ENCODE peak calls at places on chromosomes 12 and 14, in five cellular contexts. One of them, this sample, is unnamed.

GRCh38 chr12:110782068-110782467 is 39.4 kb upstream of the PPP1CC start:
- DNase-seq in left ventricle myocardium inferior: no peak
- DNase-seq in aorta: no peak
- DNase-seq in mammary epithelial cell: no peak
- DNase-seq in fibroblast of lung: no peak
- DNase-seq in this sample: no peak

GRCh38 chr12:87796961-87797516 is 232.2 kb downstream of the C12orf50 start:
- DNase-seq in fibroblast of lung: no peak
- DNase-seq in left ventricle myocardium inferior: no peak
- DNase-seq in mammary epithelial cell: no peak
- DNase-seq in aorta: no peak
- DNase-seq in this sample: no peak

GRCh38 chr14:63659726-63660125 is 18.1 kb upstream of the WDR89 start:
- DNase-seq in fibroblast of lung: peak; percentile 56
- DNase-seq in left ventricle myocardium inferior: no peak
- DNase-seq in mammary epithelial cell: peak; percentile 64
- DNase-seq in aorta: no peak
- DNase-seq in this sample: no peak

GRCh38 chr14:39946796-39947195 is 514.6 kb upstream of the FBXO33 start:
- DNase-seq in aorta: no peak
- DNase-seq in fibroblast of lung: peak; percentile 48
- DNase-seq in left ventricle myocardium inferior: no peak
- DNase-seq in mammary epithelial cell: no peak
- DNase-seq in this sample: no peak

GRCh38 chr14:56310643-56311042 is 192.4 kb downstream of the PELI2 start:
- DNase-seq in mammary epithelial cell: no peak
- DNase-seq in aorta: no peak
- DNase-seq in left ventricle myocardium inferior: no peak
- DNase-seq in fibroblast of lung: peak; percentile 75
- DNase-seq in this sample: no peak

GRCh38 chr12:68264864-68265256 is 11.5 kb upstream of the IL22 start:
- DNase-seq in fibroblast of lung: peak; percentile 88
- DNase-seq in left ventricle myocardium inferior: no peak
- DNase-seq in aorta: no peak
- DNase-seq in mammary epithelial cell: peak; percentile 39
- DNase-seq in this sample: no peak

GRCh38 chr12:76037130-76038105 is 5.8 kb upstream of the PHLDA1 start:
- DNase-seq in left ventricle myocardium inferior: no peak
- DNase-seq in aorta: no peak
- DNase-seq in mammary epithelial cell: peak; percentile 70
- DNase-seq in fibroblast of lung: peak; percentile 80
- DNase-seq in this sample: no peak

GRCh38 chr14:63203618-63204406 is 431 bp upstream of the RHOJ start:
- DNase-seq in aorta: peak; percentile 84
- DNase-seq in left ventricle myocardium inferior: peak; percentile 79
- DNase-seq in fibroblast of lung: peak; percentile 99
- DNase-seq in mammary epithelial cell: peak; percentile 93
- DNase-seq in this sample: no peak

GRCh38 chr14:92914087-92914656 is 8.8 kb upstream of the CHGA start:
- DNase-seq in aorta: no peak
- DNase-seq in left ventricle myocardium inferior: no peak
- DNase-seq in mammary epithelial cell: peak; percentile 29
- DNase-seq in fibroblast of lung: peak; percentile 10
- DNase-seq in this sample: no peak

GRCh38 chr14:49769581-49770211 is 1.7 kb downstream of the KLHDC2 start:
- DNase-seq in left ventricle myocardium inferior: no peak
- DNase-seq in fibroblast of lung: no peak
- DNase-seq in aorta: no peak
- DNase-seq in mammary epithelial cell: no peak
- DNase-seq in this sample: no peak

GRCh38 chr14:49770212-49770817 is 2.4 kb downstream of the KLHDC2 start:
- DNase-seq in mammary epithelial cell: no peak
- DNase-seq in aorta: no peak
- DNase-seq in fibroblast of lung: peak; percentile 55
- DNase-seq in left ventricle myocardium inferior: no peak
- DNase-seq in this sample: no peak

GRCh38 chr14:49769171-49769570 is 1.2 kb downstream of the KLHDC2 start:
- DNase-seq in aorta: no peak
- DNase-seq in mammary epithelial cell: peak; percentile 23
- DNase-seq in left ventricle myocardium inferior: no peak
- DNase-seq in fibroblast of lung: peak; percentile 74
- DNase-seq in this sample: no peak

GRCh38 chr14:49778421-49778820 is 10.5 kb downstream of the KLHDC2 start:
- DNase-seq in fibroblast of lung: no peak
- DNase-seq in aorta: no peak
- DNase-seq in mammary epithelial cell: no peak
- DNase-seq in left ventricle myocardium inferior: no peak
- DNase-seq in this sample: no peak

GRCh38 chr14:49774111-49774510 is 6.2 kb downstream of the KLHDC2 start:
- DNase-seq in mammary epithelial cell: no peak
- DNase-seq in aorta: no peak
- DNase-seq in fibroblast of lung: peak; percentile 6
- DNase-seq in left ventricle myocardium inferior: no peak
- DNase-seq in this sample: no peak
- H3K27ac ChIP-seq in mammary epithelial cell: no peak overlapping the region
- H3K27ac ChIP-seq in aorta: no peak overlapping the region
- H3K27ac ChIP-seq in fibroblast of lung: no peak overlapping the region
- H3K27ac ChIP-seq in left ventricle myocardium inferior: no peak overlapping the region
- H3K27ac ChIP-seq in this sample: no peak overlapping the region

DNA sequence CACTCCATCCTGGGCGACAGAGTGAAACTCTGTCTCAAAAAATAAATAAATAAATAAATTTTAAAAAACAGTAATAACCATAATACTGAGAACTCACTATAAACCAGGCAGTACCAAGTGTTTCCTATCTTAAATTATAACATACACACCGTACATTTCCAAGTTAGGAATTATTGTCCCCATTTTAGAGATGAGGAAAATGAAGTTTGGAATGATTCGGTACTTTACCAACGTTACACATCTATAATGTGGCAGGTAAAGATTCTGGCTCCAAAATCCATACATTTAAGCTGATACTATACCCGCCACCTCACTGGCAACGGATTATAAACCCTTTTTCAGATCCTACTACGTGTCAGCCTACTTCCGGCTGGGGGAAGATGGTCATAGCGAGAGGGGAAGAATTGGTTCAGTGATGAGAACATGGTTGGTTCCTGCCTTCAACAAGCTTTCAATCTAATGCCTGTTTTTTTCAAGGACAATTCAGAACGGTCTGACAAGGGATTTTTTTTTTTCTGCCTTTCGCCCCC is 105.9 kb upstream of the ATF7IP start:
- DNase-seq in fibroblast of lung: no peak
- DNase-seq in mammary epithelial cell: no peak
- DNase-seq in aorta: no peak
- DNase-seq in left ventricle myocardium inferior: no peak
- DNase-seq in this sample: no peak
- H3K4me1 ChIP-seq in fibroblast of lung: peaks cover 12% of the 10 kb centered on the region
- H3K4me1 ChIP-seq in mammary epithelial cell: peaks cover 35% of the 10 kb centered on the region
- H3K4me1 ChIP-seq in aorta: peaks cover 3% of the 10 kb centered on the region
- H3K4me1 ChIP-seq in left ventricle myocardium inferior: peaks cover 53% of the 10 kb centered on the region
- H3K4me1 ChIP-seq in this sample: peaks cover 18% of the 10 kb centered on the region

DNA sequence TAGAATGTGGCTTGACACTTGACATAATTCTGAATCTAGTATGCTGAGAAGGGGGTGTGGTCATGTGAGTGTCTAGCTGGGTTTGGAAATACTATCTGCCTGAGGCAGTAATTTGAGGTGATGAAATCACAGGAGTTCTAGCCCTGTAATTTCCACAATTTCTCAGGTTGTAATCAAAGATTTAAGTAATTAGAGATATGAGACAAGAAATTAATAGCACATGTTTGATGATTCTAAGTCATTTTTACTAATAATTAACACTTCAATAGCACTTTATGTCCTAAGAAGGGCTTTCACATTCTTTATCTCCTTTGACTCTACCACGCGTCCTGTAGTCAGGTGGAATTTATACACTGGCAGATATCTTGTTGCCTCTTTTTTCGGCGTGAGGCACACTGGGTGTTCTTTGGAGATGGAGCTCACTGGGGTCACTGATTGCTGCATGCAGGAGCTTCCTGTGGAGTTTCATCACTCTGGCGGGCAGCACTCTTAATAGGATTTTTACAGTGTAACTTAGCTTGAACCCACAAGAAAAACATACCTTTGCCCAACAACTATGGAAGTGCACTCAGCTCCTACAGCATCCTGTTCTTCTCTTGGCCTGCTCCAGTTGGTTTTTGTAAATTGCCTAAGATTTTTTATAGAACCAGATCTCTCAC is 3.3 kb upstream of the AMIGO2 start:
- DNase-seq in left ventricle myocardium inferior: no peak
- DNase-seq in mammary epithelial cell: peak; percentile 92
- DNase-seq in aorta: no peak
- DNase-seq in fibroblast of lung: peak; percentile 97
- DNase-seq in this sample: no peak
- H3K27ac ChIP-seq in left ventricle myocardium inferior: no peak overlapping the region
- H3K27ac ChIP-seq in mammary epithelial cell: peak overlapping the region; percentile 58
- H3K27ac ChIP-seq in aorta: no peak overlapping the region
- H3K27ac ChIP-seq in fibroblast of lung: no peak overlapping the region
- H3K27ac ChIP-seq in this sample: no peak overlapping the region

DNA sequence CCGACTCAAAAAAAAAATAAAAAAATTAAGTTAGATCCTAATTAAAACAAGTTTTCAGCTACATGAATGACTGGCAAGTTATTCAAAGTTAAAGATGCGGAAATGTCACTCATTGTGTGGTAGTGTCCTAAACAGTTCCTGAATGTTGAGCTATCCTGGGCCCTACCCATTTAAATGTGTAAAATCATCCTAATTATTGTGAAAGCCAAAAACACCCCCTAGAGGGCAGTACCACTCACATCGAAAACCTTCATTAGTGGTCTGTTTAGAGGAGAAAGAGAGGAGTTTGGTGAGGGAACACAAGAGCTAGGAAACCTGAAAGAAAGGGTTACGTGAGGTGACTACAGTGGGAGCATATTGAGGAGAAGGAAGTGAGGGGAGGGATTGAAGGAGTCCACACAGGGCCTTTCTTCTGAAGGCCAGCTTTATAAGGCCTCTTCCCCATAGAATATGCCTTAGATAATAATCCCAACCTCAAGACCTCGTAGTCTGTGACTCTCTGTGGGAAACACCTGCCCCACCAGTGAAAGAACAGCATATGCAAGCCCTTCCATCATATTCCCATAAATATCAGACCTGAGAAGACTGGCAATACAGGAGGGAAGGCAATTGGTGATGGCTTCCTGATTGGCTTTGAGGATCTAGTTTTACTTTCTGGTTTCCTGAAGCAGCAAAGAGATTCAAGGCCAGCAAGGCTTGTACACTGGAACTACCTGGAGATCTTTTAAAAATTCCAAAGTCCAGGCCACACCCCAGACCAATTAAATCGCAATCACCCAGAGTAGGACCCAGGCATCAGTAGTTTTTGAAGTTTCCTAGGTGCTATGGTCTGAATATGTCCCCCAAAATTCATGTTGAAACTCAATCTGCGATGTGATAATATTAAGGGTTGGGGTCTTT is 2.7 kb upstream of the TEP1 start:
- DNase-seq in mammary epithelial cell: peak; percentile 31
- DNase-seq in left ventricle myocardium inferior: no peak
- DNase-seq in aorta: no peak
- DNase-seq in fibroblast of lung: peak; percentile 41
- DNase-seq in this sample: no peak
- H3K4me1 ChIP-seq in mammary epithelial cell: peaks cover 11% of the 10 kb centered on the region
- H3K4me1 ChIP-seq in left ventricle myocardium inferior: peaks cover 30% of the 10 kb centered on the region
- H3K4me1 ChIP-seq in aorta: peaks cover 7% of the 10 kb centered on the region
- H3K4me1 ChIP-seq in fibroblast of lung: no peaks in the 10 kb centered on the region
- H3K4me1 ChIP-seq in this sample: peaks cover 31% of the 10 kb centered on the region

DNA sequence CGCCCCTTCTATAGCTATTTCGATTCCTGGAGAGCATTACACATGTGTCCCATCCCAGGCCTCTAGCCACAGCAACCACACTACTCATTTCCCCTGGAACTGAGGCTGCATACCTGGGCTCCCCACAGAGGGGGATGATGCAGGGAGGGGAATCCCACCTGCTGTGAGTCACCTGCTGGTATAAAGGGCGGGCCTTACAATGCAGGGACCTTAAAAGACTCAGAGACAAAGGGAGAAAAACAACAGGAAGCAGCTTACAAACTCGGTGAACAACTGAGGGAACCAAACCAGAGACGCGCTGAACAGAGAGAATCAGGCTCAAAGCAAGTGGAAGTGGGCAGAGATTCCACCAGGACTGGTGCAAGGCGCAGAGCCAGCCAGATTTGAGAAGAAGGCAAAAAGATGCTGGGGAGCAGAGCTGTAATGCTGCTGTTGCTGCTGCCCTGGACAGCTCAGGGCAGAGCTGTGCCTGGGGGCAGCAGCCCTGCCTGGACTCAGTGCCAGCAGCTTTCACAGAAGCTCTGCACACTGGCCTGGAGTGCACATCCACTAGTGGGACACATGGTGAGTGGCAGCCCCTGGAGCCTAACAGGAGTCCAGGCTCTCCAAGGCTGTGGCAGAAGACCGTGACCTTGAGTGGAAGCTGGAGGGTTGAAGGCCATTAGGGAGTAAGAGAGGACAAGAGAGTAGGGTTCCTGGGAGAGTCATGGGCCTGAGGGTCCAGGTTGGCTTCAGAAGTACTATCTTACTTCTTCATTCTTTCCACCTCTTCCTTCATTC is at the start of gene IL23A:
- DNase-seq in mammary epithelial cell: peak; percentile 96
- DNase-seq in left ventricle myocardium inferior: no peak
- DNase-seq in aorta: no peak
- DNase-seq in fibroblast of lung: peak; percentile 69
- DNase-seq in this sample: no peak
- H3K27ac ChIP-seq in mammary epithelial cell: peak within 1 kb of the TSS; percentile 81
- H3K27ac ChIP-seq in left ventricle myocardium inferior: no peak within 1 kb of the TSS
- H3K27ac ChIP-seq in aorta: no peak within 1 kb of the TSS
- H3K27ac ChIP-seq in fibroblast of lung: no peak within 1 kb of the TSS
- H3K27ac ChIP-seq in this sample: peak within 1 kb of the TSS; percentile 67

DNA sequence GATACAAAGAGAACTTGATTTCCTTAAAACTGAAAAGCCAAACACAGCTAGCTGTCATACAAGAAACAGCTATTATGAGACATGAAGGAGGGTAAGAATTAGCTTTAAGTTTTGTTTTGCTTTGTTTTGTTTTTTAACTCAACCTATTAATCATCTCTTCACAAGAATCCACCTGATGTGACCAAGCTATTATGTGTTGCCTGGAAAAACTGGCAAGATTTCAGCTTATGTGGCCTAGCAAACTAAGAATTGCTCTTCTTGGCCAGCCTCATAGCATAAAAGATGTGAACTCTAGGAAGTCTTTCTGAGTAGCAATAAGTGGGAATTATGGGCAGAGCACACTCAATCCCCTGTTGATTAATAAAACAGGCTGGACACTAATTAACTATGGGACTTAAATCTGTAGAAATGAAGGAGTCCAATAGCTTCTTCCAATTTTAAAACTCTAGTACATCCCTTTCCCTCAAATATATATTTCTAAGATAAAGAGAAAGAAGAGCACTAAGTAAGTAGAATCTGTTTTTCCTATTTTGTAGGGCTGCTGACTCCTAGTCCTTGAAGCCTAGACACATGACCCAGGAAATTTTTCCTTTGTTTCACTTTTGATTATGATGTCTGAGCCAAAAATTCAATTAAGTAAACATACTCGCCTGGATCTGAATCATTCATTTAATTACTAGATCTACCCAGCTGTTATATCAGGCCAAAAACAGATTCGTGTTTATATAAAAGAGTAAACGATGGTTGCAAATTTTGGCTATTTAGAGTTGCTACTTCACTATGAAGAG is 75.8 kb downstream of the GTF2A1 start:
- DNase-seq in left ventricle myocardium inferior: no peak
- DNase-seq in fibroblast of lung: peak; percentile 15
- DNase-seq in mammary epithelial cell: no peak
- DNase-seq in aorta: no peak
- DNase-seq in this sample: no peak
- H3K4me1 ChIP-seq in left ventricle myocardium inferior: no peaks in the 10 kb centered on the region
- H3K4me1 ChIP-seq in fibroblast of lung: no peaks in the 10 kb centered on the region
- H3K4me1 ChIP-seq in mammary epithelial cell: no peaks in the 10 kb centered on the region
- H3K4me1 ChIP-seq in aorta: no peaks in the 10 kb centered on the region
- H3K4me1 ChIP-seq in this sample: no peaks in the 10 kb centered on the region

GRCh38 chr12:121128908-121129704 is 3.6 kb upstream of the P2RX7 start:
- DNase-seq in fibroblast of lung: peak; percentile 24
- DNase-seq in left ventricle myocardium inferior: peak; percentile 78
- DNase-seq in aorta: peak; percentile 88
- DNase-seq in mammary epithelial cell: no peak
- DNase-seq in this sample: no peak
- H3K27ac ChIP-seq in fibroblast of lung: no peak overlapping the region
- H3K27ac ChIP-seq in left ventricle myocardium inferior: peak overlapping the region; percentile 80
- H3K27ac ChIP-seq in aorta: no peak overlapping the region
- H3K27ac ChIP-seq in mammary epithelial cell: no peak overlapping the region
- H3K27ac ChIP-seq in this sample: peak overlapping the region; percentile 61